ENCODE peak calls at places on chromosomes 7 and 10, in nine cellular contexts. H, A, X, P, Q, N, F, Y and T are unnamed samples.

GRCh38 chr10:2049560-2049959 is 312.2 kb upstream of the ADARB2 start:
- DNase-seq in H (no peak), A (no peak), X (no peak), P (no peak), Q (no peak), N (no peak), F (no peak), Y (no peak), T (no peak)

GRCh38 chr7:159098424-159098786 is 46.3 kb downstream of the VIPR2 start:
- DNase-seq in H (no peak), A (no peak), X (no peak), P (peak), Q (no peak), N (no peak), F (no peak), Y (no peak), T (no peak)

GRCh38 chr10:11437391-11438241 is 173.8 kb downstream of the USP6NL start:
- DNase-seq in H (no peak), A (no peak), X (no peak), P (no peak), Q (no peak), N (no peak), F (no peak), Y (no peak), T (no peak)

GRCh38 chr7:95330194-95331003 is 6.1 kb upstream of the PON1 start:
- DNase-seq in H (peak), A (no peak), X (no peak), P (no peak), Q (no peak), N (no peak), F (peak), Y (peak), T (no peak)

GRCh38 chr10:25023278-25023677 is 6.9 kb downstream of the THNSL1 start:
- DNase-seq in H (peak), A (no peak), X (no peak), P (no peak), Q (no peak), N (no peak), F (no peak), Y (no peak), T (no peak)

GRCh38 chr10:60549686-60550085 is 160.0 kb upstream of the ANK3 start:
- DNase-seq in H (peak), A (peak), X (no peak), P (no peak), Q (no peak), N (no peak), F (no peak), Y (peak), T (peak)

GRCh38 chr7:130844811-130845580 is 111.0 kb upstream of the KLF14 start:
- DNase-seq in H (no peak), A (no peak), X (no peak), P (no peak), Q (no peak), N (no peak), F (no peak), Y (no peak), T (no peak)

GRCh38 chr10:48364659-48365405 is 58.4 kb downstream of the MAPK8 start:
- DNase-seq in H (peak), A (peak), X (no peak), P (no peak), Q (no peak), N (no peak), F (no peak), Y (no peak), T (no peak)

GRCh38 chr7:138207555-138207971 is 131.3 kb downstream of the AKR1D1 start:
- DNase-seq in H (no peak), A (no peak), X (no peak), P (no peak), Q (no peak), N (no peak), F (no peak), Y (no peak), T (no peak)

GRCh38 chr7:37504791-37505190 is 56.1 kb upstream of the ELMO1 start:
- DNase-seq in H (peak), A (no peak), X (no peak), P (no peak), Q (no peak), N (no peak), F (no peak), Y (no peak), T (no peak)

GRCh38 chr7:43572516-43573049 is 10.3 kb upstream of the STK17A start:
- DNase-seq in H (peak), A (no peak), X (peak), P (peak), Q (no peak), N (no peak), F (no peak), Y (peak), T (peak)

GRCh38 chr7:930975-931758 is 23.3 kb downstream of the ADAP1 start:
- DNase-seq in H (no peak), A (no peak), X (no peak), P (no peak), Q (no peak), N (no peak), F (no peak), Y (no peak), T (no peak)